ENCODE peak calls at places on chromosomes 3 and 15, in nine cellular contexts. One of them, this sample, is unnamed.

GRCh38 chr15:62665449-62665848 is 377.1 kb upstream of the TPM1 start:
- DNase-seq in stimulated activated CD8-positive, alpha-beta memory T cell treated with anti-CD3 and anti-CD28 coated beads, Interleukin-12 subunit alpha, Interleukin-12 subunit beta, amount 100 ng/mL, for 4 hours: no peak
- DNase-seq in astrocyte: peak; percentile 39
- DNase-seq in NCI-H446 treated with DMSO at 0.1 percent for 48 hours: no peak
- DNase-seq in posterior cingulate gyrus: no peak
- DNase-seq in left colon: no peak
- DNase-seq in hypothalamus: no peak
- DNase-seq in RPMI8226: no peak
- DNase-seq in kidney tubule cell: no peak
- DNase-seq in this sample: no peak

GRCh38 chr3:178087376-178087775 is 448.9 kb upstream of the KCNMB2 start:
- DNase-seq in stimulated activated CD8-positive, alpha-beta memory T cell treated with anti-CD3 and anti-CD28 coated beads, Interleukin-12 subunit alpha, Interleukin-12 subunit beta, amount 100 ng/mL, for 4 hours: no peak
- DNase-seq in astrocyte: no peak
- DNase-seq in NCI-H446 treated with DMSO at 0.1 percent for 48 hours: no peak
- DNase-seq in posterior cingulate gyrus: no peak
- DNase-seq in left colon: no peak
- DNase-seq in hypothalamus: no peak
- DNase-seq in RPMI8226: no peak
- DNase-seq in kidney tubule cell: no peak
- DNase-seq in this sample: no peak

GRCh38 chr3:136332776-136333175 is 82.6 kb downstream of the PCCB start:
- DNase-seq in stimulated activated CD8-positive, alpha-beta memory T cell treated with anti-CD3 and anti-CD28 coated beads, Interleukin-12 subunit alpha, Interleukin-12 subunit beta, amount 100 ng/mL, for 4 hours: no peak
- DNase-seq in astrocyte: peak; percentile 77
- DNase-seq in NCI-H446 treated with DMSO at 0.1 percent for 48 hours: no peak
- DNase-seq in posterior cingulate gyrus: no peak
- DNase-seq in left colon: no peak
- DNase-seq in hypothalamus: no peak
- DNase-seq in RPMI8226: no peak
- DNase-seq in kidney tubule cell: peak; percentile 57
- DNase-seq in this sample: no peak

GRCh38 chr3:158713094-158713499 is 19.2 kb downstream of the RARRES1 start:
- DNase-seq in stimulated activated CD8-positive, alpha-beta memory T cell treated with anti-CD3 and anti-CD28 coated beads, Interleukin-12 subunit alpha, Interleukin-12 subunit beta, amount 100 ng/mL, for 4 hours: no peak
- DNase-seq in astrocyte: peak; percentile 45
- DNase-seq in NCI-H446 treated with DMSO at 0.1 percent for 48 hours: no peak
- DNase-seq in posterior cingulate gyrus: no peak
- DNase-seq in left colon: peak; percentile 60
- DNase-seq in hypothalamus: no peak
- DNase-seq in RPMI8226: no peak
- DNase-seq in kidney tubule cell: peak; percentile 47
- DNase-seq in this sample: peak; percentile 38

GRCh38 chr3:138049157-138049919 is 39.4 kb downstream of the CLDN18 start:
- DNase-seq in stimulated activated CD8-positive, alpha-beta memory T cell treated with anti-CD3 and anti-CD28 coated beads, Interleukin-12 subunit alpha, Interleukin-12 subunit beta, amount 100 ng/mL, for 4 hours: no peak
- DNase-seq in astrocyte: peak; percentile 69
- DNase-seq in NCI-H446 treated with DMSO at 0.1 percent for 48 hours: no peak
- DNase-seq in posterior cingulate gyrus: no peak
- DNase-seq in left colon: no peak
- DNase-seq in hypothalamus: no peak
- DNase-seq in RPMI8226: no peak
- DNase-seq in kidney tubule cell: peak; percentile 30
- DNase-seq in this sample: no peak

GRCh38 chr3:98966862-98967554 is 65.5 kb upstream of the DCBLD2 start:
- DNase-seq in stimulated activated CD8-positive, alpha-beta memory T cell treated with anti-CD3 and anti-CD28 coated beads, Interleukin-12 subunit alpha, Interleukin-12 subunit beta, amount 100 ng/mL, for 4 hours: no peak
- DNase-seq in astrocyte: peak; percentile 61
- DNase-seq in NCI-H446 treated with DMSO at 0.1 percent for 48 hours: peak; percentile 63
- DNase-seq in posterior cingulate gyrus: no peak
- DNase-seq in left colon: no peak
- DNase-seq in hypothalamus: no peak
- DNase-seq in RPMI8226: no peak
- DNase-seq in kidney tubule cell: peak; percentile 93
- DNase-seq in this sample: no peak

GRCh38 chr3:73365756-73366397 is 258.9 kb downstream of the PDZRN3 start:
- DNase-seq in stimulated activated CD8-positive, alpha-beta memory T cell treated with anti-CD3 and anti-CD28 coated beads, Interleukin-12 subunit alpha, Interleukin-12 subunit beta, amount 100 ng/mL, for 4 hours: no peak
- DNase-seq in astrocyte: peak; percentile 70
- DNase-seq in NCI-H446 treated with DMSO at 0.1 percent for 48 hours: peak; percentile 45
- DNase-seq in posterior cingulate gyrus: peak; percentile 89
- DNase-seq in left colon: peak; percentile 20
- DNase-seq in hypothalamus: no peak
- DNase-seq in RPMI8226: no peak
- DNase-seq in kidney tubule cell: peak; percentile 6
- DNase-seq in this sample: no peak

GRCh38 chr3:62371735-62372591 is 1.4 kb downstream of the FEZF2 start:
- DNase-seq in stimulated activated CD8-positive, alpha-beta memory T cell treated with anti-CD3 and anti-CD28 coated beads, Interleukin-12 subunit alpha, Interleukin-12 subunit beta, amount 100 ng/mL, for 4 hours: no peak
- DNase-seq in astrocyte: no peak
- DNase-seq in NCI-H446 treated with DMSO at 0.1 percent for 48 hours: no peak
- DNase-seq in posterior cingulate gyrus: no peak
- DNase-seq in left colon: no peak
- DNase-seq in hypothalamus: no peak
- DNase-seq in RPMI8226: no peak
- DNase-seq in kidney tubule cell: no peak
- DNase-seq in this sample: peak; percentile 78

GRCh38 chr15:59885832-59886231 is 118.3 kb upstream of the FOXB1 start:
- DNase-seq in stimulated activated CD8-positive, alpha-beta memory T cell treated with anti-CD3 and anti-CD28 coated beads, Interleukin-12 subunit alpha, Interleukin-12 subunit beta, amount 100 ng/mL, for 4 hours: no peak
- DNase-seq in astrocyte: peak; percentile 36
- DNase-seq in NCI-H446 treated with DMSO at 0.1 percent for 48 hours: peak; percentile 83
- DNase-seq in posterior cingulate gyrus: no peak
- DNase-seq in left colon: no peak
- DNase-seq in hypothalamus: no peak
- DNase-seq in RPMI8226: no peak
- DNase-seq in kidney tubule cell: peak; percentile 4
- DNase-seq in this sample: no peak

GRCh38 chr3:114411292-114411691 is 117.5 kb downstream of the TIGIT start:
- DNase-seq in stimulated activated CD8-positive, alpha-beta memory T cell treated with anti-CD3 and anti-CD28 coated beads, Interleukin-12 subunit alpha, Interleukin-12 subunit beta, amount 100 ng/mL, for 4 hours: no peak
- DNase-seq in astrocyte: peak; percentile 81
- DNase-seq in NCI-H446 treated with DMSO at 0.1 percent for 48 hours: no peak
- DNase-seq in posterior cingulate gyrus: no peak
- DNase-seq in left colon: no peak
- DNase-seq in hypothalamus: no peak
- DNase-seq in RPMI8226: no peak
- DNase-seq in kidney tubule cell: no peak
- DNase-seq in this sample: no peak

GRCh38 chr3:184815046-184815930 is 3.3 kb downstream of the VPS8 start:
- DNase-seq in stimulated activated CD8-positive, alpha-beta memory T cell treated with anti-CD3 and anti-CD28 coated beads, Interleukin-12 subunit alpha, Interleukin-12 subunit beta, amount 100 ng/mL, for 4 hours: no peak
- DNase-seq in astrocyte: peak; percentile 90
- DNase-seq in NCI-H446 treated with DMSO at 0.1 percent for 48 hours: no peak
- DNase-seq in posterior cingulate gyrus: no peak
- DNase-seq in left colon: no peak
- DNase-seq in hypothalamus: no peak
- DNase-seq in RPMI8226: no peak
- DNase-seq in kidney tubule cell: peak; percentile 16
- DNase-seq in this sample: no peak

GRCh38 chr3:128309026-128309425 is 155.7 kb downstream of the EEFSEC start:
- DNase-seq in stimulated activated CD8-positive, alpha-beta memory T cell treated with anti-CD3 and anti-CD28 coated beads, Interleukin-12 subunit alpha, Interleukin-12 subunit beta, amount 100 ng/mL, for 4 hours: no peak
- DNase-seq in astrocyte: no peak
- DNase-seq in NCI-H446 treated with DMSO at 0.1 percent for 48 hours: no peak
- DNase-seq in posterior cingulate gyrus: no peak
- DNase-seq in left colon: no peak
- DNase-seq in hypothalamus: no peak
- DNase-seq in RPMI8226: no peak
- DNase-seq in kidney tubule cell: no peak
- DNase-seq in this sample: no peak

GRCh38 chr15:91100561-91101355 is 701 bp downstream of the SV2B start:
- DNase-seq in stimulated activated CD8-positive, alpha-beta memory T cell treated with anti-CD3 and anti-CD28 coated beads, Interleukin-12 subunit alpha, Interleukin-12 subunit beta, amount 100 ng/mL, for 4 hours: no peak
- DNase-seq in astrocyte: no peak
- DNase-seq in NCI-H446 treated with DMSO at 0.1 percent for 48 hours: no peak
- DNase-seq in posterior cingulate gyrus: no peak
- DNase-seq in left colon: no peak
- DNase-seq in hypothalamus: no peak
- DNase-seq in RPMI8226: peak; percentile 5
- DNase-seq in kidney tubule cell: peak; percentile 20
- DNase-seq in this sample: no peak

GRCh38 chr3:195100903-195101591 is 169.9 kb downstream of the XXYLT1 start:
- DNase-seq in stimulated activated CD8-positive, alpha-beta memory T cell treated with anti-CD3 and anti-CD28 coated beads, Interleukin-12 subunit alpha, Interleukin-12 subunit beta, amount 100 ng/mL, for 4 hours: no peak
- DNase-seq in astrocyte: no peak
- DNase-seq in NCI-H446 treated with DMSO at 0.1 percent for 48 hours: peak; percentile 40
- DNase-seq in posterior cingulate gyrus: no peak
- DNase-seq in left colon: no peak
- DNase-seq in hypothalamus: no peak
- DNase-seq in RPMI8226: no peak
- DNase-seq in kidney tubule cell: no peak
- DNase-seq in this sample: no peak

GRCh38 chr3:117719316-117719926 is 1009.8 kb downstream of the TUSC7 start:
- DNase-seq in stimulated activated CD8-positive, alpha-beta memory T cell treated with anti-CD3 and anti-CD28 coated beads, Interleukin-12 subunit alpha, Interleukin-12 subunit beta, amount 100 ng/mL, for 4 hours: no peak
- DNase-seq in astrocyte: no peak
- DNase-seq in NCI-H446 treated with DMSO at 0.1 percent for 48 hours: peak; percentile 27
- DNase-seq in posterior cingulate gyrus: no peak
- DNase-seq in left colon: no peak
- DNase-seq in hypothalamus: no peak
- DNase-seq in RPMI8226: peak; percentile 43
- DNase-seq in kidney tubule cell: peak; percentile 29
- DNase-seq in this sample: no peak

GRCh38 chr3:168828014-168828413 is 732.3 kb upstream of the GOLIM4 start:
- DNase-seq in stimulated activated CD8-positive, alpha-beta memory T cell treated with anti-CD3 and anti-CD28 coated beads, Interleukin-12 subunit alpha, Interleukin-12 subunit beta, amount 100 ng/mL, for 4 hours: no peak
- DNase-seq in astrocyte: no peak
- DNase-seq in NCI-H446 treated with DMSO at 0.1 percent for 48 hours: no peak
- DNase-seq in posterior cingulate gyrus: no peak
- DNase-seq in left colon: no peak
- DNase-seq in hypothalamus: no peak
- DNase-seq in RPMI8226: no peak
- DNase-seq in kidney tubule cell: no peak
- DNase-seq in this sample: no peak

This sample was measured in H7.